ENCODE peak calls at places on chromosome 11, in seven cellular contexts. T, X, S, Q, V, Z and H are unnamed samples.

GRCh38 chr11:103610435-103610834 is 426.0 kb upstream of the DDI1 start:
- DNase-seq in T (no peak), V (no peak), Z (no peak), X (no peak), S (no peak), Q (no peak), H (no peak)

GRCh38 chr11:27255447-27255828 is 107.6 kb downstream of the CCDC34 start:
- DNase-seq in X (no peak), V (no peak), S (no peak), Q (no peak), Z (no peak), T (no peak), H (no peak)

GRCh38 chr11:94885581-94885980 is 87.8 kb downstream of the CWC15 start:
- DNase-seq in V (no peak), T (no peak), S (no peak), Z (no peak), Q (no peak), X (no peak), H (no peak)

GRCh38 chr11:102733232-102733875 is 8.6 kb upstream of the MMP8 start:
- DNase-seq in Q (peak), Z (no peak), T (peak), X (peak), S (peak), V (peak), H (peak)

GRCh38 chr11:80860632-80861031 is 1419.8 kb upstream of the TENM4 start:
- DNase-seq in Q (no peak), V (no peak), Z (no peak), T (no peak), S (no peak), X (no peak), H (no peak)

GRCh38 chr11:35969089-35970046 is 25.5 kb downstream of the LDLRAD3 start:
- DNase-seq in Q (no peak), T (no peak), Z (no peak), S (no peak), V (no peak), X (no peak), H (peak)

GRCh38 chr11:102886999-102887398 is 12.2 kb upstream of the MMP12 start:
- DNase-seq in Z (no peak), S (no peak), Q (no peak), T (no peak), V (no peak), X (no peak), H (no peak)

GRCh38 chr11:64007160-64007628 is 21.0 kb downstream of the OTUB1 start:
- DNase-seq in V (no peak), Z (no peak), Q (no peak), S (no peak), T (peak), X (no peak), H (peak)

GRCh38 chr11:114928260-114928870 is 250.0 kb downstream of the NXPE2 start:
- DNase-seq in Z (no peak), X (no peak), T (no peak), Q (no peak), V (no peak), S (no peak), H (no peak)

GRCh38 chr11:63567044-63567840 is 4.1 kb upstream of the PLAAT2 start:
- DNase-seq in Z (peak), S (peak), Q (peak), V (no peak), T (no peak), X (peak), H (no peak)

GRCh38 chr11:130070829-130071205 is 1.1 kb downstream of the APLP2 start:
- DNase-seq in X (no peak), Q (no peak), T (no peak), V (no peak), S (no peak), Z (no peak), H (peak)

GRCh38 chr11:69918231-69918937 is 99.2 kb upstream of the FGF3 start:
- DNase-seq in Z (no peak), T (no peak), V (no peak), X (no peak), Q (no peak), S (no peak), H (no peak)

GRCh38 chr11:28010001-28010400 is 98.0 kb downstream of the KIF18A start:
- DNase-seq in T (no peak), Q (no peak), X (no peak), S (no peak), Z (no peak), V (no peak), H (no peak)

GRCh38 chr11:57778318-57779037 is 16.9 kb downstream of the CTNND1 start:
- DNase-seq in X (peak), Z (no peak), V (peak), Q (peak), T (peak), S (peak), H (peak)

GRCh38 chr11:81368192-81368591 is 1365.5 kb downstream of the FAM181B start:
- DNase-seq in Q (no peak), Z (no peak), V (no peak), X (no peak), T (no peak), S (no peak), H (no peak)

GRCh38 chr11:124900464-124900863 is 2.8 kb upstream of the ROBO4 start:
- DNase-seq in Z (no peak), X (peak), V (no peak), Q (no peak), T (peak), S (peak), H (no peak)

GRCh38 chr11:108947654-108948570 is 283.0 kb downstream of the DDX10 start:
- DNase-seq in Q (no peak), S (no peak), Z (no peak), X (no peak), T (no peak), V (no peak), H (no peak)

GRCh38 chr11:104609297-104609696 is 289.0 kb downstream of the CASP12 start:
- DNase-seq in V (peak), Z (no peak), X (peak), T (peak), Q (no peak), S (peak), H (peak)

GRCh38 chr11:76592025-76592914 is 78.3 kb downstream of the LRRC32 start:
- DNase-seq in Z (no peak), Q (no peak), V (no peak), T (no peak), S (no peak), X (no peak), H (no peak)

GRCh38 chr11:123188508-123189165 is 6.4 kb downstream of the CLMP start:
- DNase-seq in V (no peak), X (no peak), Z (no peak), Q (no peak), S (no peak), T (no peak), H (no peak)

GRCh38 chr11:22922672-22923071 is 62.4 kb upstream of the CCDC179 start:
- DNase-seq in T (no peak), Q (no peak), X (no peak), S (no peak), Z (no peak), V (no peak), H (no peak)

GRCh38 chr11:86676533-86677154 is 4.2 kb upstream of the ME3 start:
- DNase-seq in V (no peak), S (peak), Q (peak), Z (no peak), X (peak), T (peak), H (no peak)

GRCh38 chr11:115383431-115383830 is 120.8 kb downstream of the CADM1 start:
- DNase-seq in Q (no peak), Z (no peak), T (no peak), S (no peak), V (no peak), X (no peak), H (no peak)

GRCh38 chr11:57240757-57241156 is 3.7 kb upstream of the APLNR start:
- DNase-seq in V (no peak), Q (no peak), X (no peak), S (no peak), Z (no peak), T (peak), H (no peak)

GRCh38 chr11:124440608-124441007 is 4.9 kb downstream of the OR8B8 start:
- DNase-seq in S (no peak), X (no peak), V (no peak), T (no peak), Q (no peak), Z (no peak), H (no peak)

GRCh38 chr11:19379465-19379864 is 138.7 kb upstream of the E2F8 start:
- DNase-seq in S (no peak), Q (no peak), T (no peak), V (no peak), Z (no peak), X (no peak), H (no peak)
- TF ChIP-seq JUND in S (no peak), Q (no peak), T (no peak), V (no peak), Z (no peak), X (no peak), H (no peak)

GRCh38 chr11:118998822-118999221 is 884 bp downstream of the CENATAC start:
- DNase-seq in Z (no peak), S (peak), X (peak), V (no peak), T (no peak), Q (peak), H (peak)
- TF ChIP-seq JUND in Z (no peak), S (peak), X (peak), V (peak), T (peak), Q (peak), H (peak)

GRCh38 chr11:2630679-2631078 is 69.1 kb downstream of the KCNQ1OT1 start:
- DNase-seq in S (no peak), X (no peak), V (no peak), Z (no peak), T (no peak), Q (no peak), H (no peak)
- TF ChIP-seq JUND in S (no peak), X (no peak), V (no peak), Z (no peak), T (no peak), Q (no peak), H (no peak)

GRCh38 chr11:61075891-61076290 is 26.4 kb upstream of the CD5 start:
- DNase-seq in Z (no peak), X (peak), V (no peak), Q (no peak), S (no peak), T (no peak), H (no peak)
- TF ChIP-seq JUND in Z (no peak), X (no peak), V (no peak), Q (no peak), S (no peak), T (no peak), H (no peak)

GRCh38 chr11:46202149-46202548 is 75.3 kb upstream of the CREB3L1 start:
- DNase-seq in Z (no peak), T (no peak), Q (no peak), V (peak), X (no peak), S (no peak), H (no peak)
- TF ChIP-seq JUND in Z (no peak), T (no peak), Q (no peak), V (peak), X (no peak), S (no peak), H (no peak)

DNA sequence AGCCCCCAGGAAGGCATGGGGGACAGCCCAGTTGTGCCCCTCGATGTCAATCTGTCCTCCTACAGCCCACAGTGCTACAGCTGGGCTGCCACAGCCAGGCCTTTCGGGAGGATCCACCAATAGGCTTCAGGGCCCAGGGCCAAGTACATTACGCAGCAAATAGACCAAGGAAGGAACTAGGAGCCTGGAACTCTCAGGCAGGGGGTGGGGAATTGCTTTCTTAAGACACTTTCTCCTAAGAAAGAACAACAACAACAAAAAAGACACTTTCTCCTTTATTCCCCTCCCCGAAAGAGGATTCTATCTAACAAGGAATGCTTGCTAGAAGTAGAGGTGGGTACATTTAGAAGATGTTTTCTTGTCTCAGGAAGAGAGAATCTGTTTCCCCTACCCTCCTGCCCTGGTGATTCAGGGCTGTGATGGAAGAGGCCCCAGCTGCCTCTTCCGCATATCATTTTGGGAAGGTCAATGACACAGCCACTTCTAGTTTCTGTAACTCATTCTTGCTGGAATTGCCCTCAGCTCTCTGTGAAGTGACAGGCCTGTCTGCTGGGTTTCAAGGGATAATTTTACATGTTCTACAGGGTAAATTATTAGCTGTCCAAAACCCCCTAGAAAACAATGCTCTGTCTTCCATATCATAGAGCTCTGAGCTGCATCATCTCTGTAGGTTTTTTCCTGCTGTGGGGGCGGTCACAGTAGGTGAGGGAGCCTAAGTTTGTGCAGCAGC is 6.0 kb upstream of the MALAT1 start:
- DNase-seq in Q (no peak), X (no peak), T (no peak), Z (peak), V (no peak), S (no peak), H (peak)
- TF ChIP-seq JUND in Q (peak), X (no peak), T (peak), Z (no peak), V (no peak), S (no peak), H (no peak)

DNA sequence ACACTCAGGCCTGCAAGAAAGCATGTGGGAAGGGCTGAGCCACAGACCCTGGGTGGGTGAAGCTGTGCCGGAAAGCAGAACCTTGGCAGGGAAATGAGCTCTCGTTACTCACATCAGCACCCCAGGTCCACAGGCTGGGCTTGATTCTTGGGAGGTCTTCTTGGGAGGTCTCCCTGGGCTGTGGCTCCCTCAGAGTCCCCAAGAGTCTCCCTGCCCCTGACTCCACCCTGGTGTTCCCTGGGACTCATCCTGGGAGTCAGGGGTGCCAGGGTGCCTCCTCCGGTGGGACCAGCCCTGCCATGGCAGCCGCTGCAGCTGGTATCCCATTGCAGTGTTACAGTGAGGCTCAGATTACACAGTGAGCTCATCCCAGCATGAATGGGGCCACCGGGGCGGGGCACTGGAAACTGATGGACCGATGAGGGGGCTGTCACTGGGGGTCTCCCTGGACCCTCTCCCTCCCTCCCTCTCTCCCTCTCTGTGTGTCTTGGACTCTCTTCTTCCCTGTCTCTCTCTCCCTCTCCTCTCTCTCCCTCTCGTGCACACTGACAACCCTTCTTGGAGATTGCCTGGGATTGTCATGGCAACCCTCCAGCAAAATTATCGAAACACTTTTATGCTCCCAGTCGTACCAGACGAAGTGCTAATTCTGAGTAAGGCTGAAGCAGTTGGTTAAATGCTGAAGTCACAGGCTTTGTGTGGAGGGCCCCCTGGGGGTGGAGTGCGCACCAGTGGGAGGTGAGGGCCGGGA is 8.7 kb upstream of the C11orf96 start:
- DNase-seq in S (no peak), Q (no peak), V (no peak), T (no peak), X (no peak), Z (no peak), H (no peak)
- TF ChIP-seq JUND in S (no peak), Q (no peak), V (no peak), T (no peak), X (no peak), Z (no peak), H (no peak)

GRCh38 chr11:62392506-62392905 is 26.3 kb upstream of the SCGB1A1 start:
- DNase-seq in X (no peak), Q (no peak), S (no peak), V (no peak), Z (no peak), T (no peak), H (no peak)

GRCh38 chr11:62393735-62394134 is 25.1 kb upstream of the SCGB1A1 start:
- DNase-seq in V (no peak), X (no peak), Q (no peak), Z (no peak), T (no peak), S (no peak), H (no peak)

GRCh38 chr11:62391642-62392425 is 27.0 kb upstream of the SCGB1A1 start:
- DNase-seq in X (no peak), V (no peak), T (no peak), Z (no peak), S (no peak), Q (no peak), H (no peak)

GRCh38 chr11:62394825-62395538 is 23.9 kb upstream of the SCGB1A1 start:
- DNase-seq in S (peak), X (peak), Q (peak), T (peak), V (no peak), Z (peak), H (peak)

DNA sequence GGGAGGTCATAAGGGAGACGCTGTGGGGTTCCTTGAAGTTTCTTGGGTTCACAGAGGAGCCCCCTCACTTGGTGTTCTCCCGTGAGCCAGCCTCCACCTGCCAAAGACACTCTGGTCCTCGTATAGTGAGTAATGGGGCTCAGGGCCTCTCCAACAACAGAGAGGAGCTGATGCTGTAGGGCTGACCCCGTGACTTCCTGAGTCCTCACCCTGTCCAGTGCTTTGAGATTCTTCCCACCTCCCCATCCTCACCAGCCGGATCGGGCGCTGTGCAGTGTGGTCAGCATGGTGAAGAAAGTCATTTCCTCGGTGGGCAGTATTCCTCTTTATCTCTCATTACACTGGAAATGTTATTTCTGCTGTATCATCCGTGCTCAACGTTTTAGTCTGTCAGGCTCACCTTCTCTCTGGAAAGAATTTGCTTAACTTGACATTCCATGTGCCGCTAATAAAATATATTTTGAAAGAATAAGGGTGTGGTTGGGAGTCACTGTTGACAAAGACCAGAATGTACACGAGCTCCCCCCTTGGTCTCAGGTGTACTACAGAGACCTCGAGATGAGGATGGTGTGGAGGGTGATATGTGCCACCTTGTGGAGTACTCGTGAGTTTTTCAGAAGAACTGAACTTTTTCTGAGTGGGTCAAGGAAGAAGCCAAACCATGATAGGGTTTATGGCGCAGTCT is 25.7 kb upstream of the SCGB1A1 start:
- DNase-seq in V (no peak), X (peak), Q (peak), T (no peak), S (peak), Z (no peak), H (peak)
- TF ChIP-seq JUND in V (no peak), X (no peak), Q (no peak), T (no peak), S (no peak), Z (no peak), H (no peak)

GRCh38 chr11:126083829-126084607 is 21.4 kb upstream of the CDON start:
- DNase-seq in Z (no peak), Q (no peak), V (no peak), T (peak), X (no peak), S (no peak), H (no peak)

GRCh38 chr11:126082251-126083109 is 19.8 kb upstream of the CDON start:
- DNase-seq in X (no peak), V (peak), S (no peak), T (no peak), Q (no peak), Z (no peak), H (no peak)

GRCh38 chr11:126081915-126082250 is 19.2 kb upstream of the CDON start:
- DNase-seq in V (no peak), T (no peak), S (no peak), Q (no peak), Z (no peak), X (no peak), H (no peak)

GRCh38 chr11:126079640-126080205 is 17.1 kb upstream of the CDON start:
- DNase-seq in Q (no peak), S (no peak), X (peak), T (peak), V (no peak), Z (no peak), H (no peak)

DNA sequence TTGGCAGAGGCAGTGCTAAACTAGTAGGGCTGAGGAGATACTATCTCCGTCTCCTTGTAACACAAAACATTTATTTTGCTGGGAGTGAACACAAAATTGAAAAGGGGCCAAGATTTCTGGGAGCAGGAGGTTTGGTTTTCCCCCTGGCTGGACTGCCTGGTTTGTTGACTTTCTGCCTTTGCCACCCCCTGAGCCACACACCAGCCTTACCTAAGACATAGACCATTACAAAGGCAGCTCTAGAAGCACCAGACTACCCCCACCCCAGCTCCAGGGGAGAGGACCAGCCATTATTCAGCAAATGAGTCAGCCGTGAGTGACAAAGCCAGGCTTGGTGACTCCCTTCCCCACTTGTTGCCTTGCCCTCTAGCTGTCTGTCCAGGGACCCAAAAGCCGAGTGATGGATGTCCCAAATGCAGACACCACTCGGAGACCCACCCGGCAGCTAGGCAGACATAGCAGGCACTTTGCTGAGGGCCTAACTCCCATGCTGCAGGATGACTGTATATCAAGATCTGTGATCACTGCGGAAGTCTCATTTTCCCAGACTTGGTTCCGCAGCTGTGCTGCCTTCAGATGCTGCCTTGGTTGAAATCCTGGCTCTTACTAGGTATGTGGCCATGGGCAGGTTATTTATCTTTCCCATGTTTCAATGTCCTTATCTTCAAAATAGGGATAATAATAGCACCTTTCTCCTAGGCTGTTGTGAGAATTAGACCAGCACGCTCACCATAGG is 17.7 kb upstream of the CDON start:
- DNase-seq in V (no peak), Z (no peak), T (peak), Q (no peak), X (no peak), S (no peak), H (peak)
- TF ChIP-seq JUND in V (peak), Z (no peak), T (no peak), Q (no peak), X (no peak), S (no peak), H (no peak)